ENCODE peak calls at places on chromosomes 1 and 21, in six cellular contexts. One of them, this sample, is unnamed.

GRCh38 chr1:48228156-48228555 is 5.6 kb downstream of the SLC5A9 start:
- DNase-seq in IMR-90: no peak
- DNase-seq in mesenchymal stem cell: no peak
- DNase-seq in H9: peak
- DNase-seq in trophoblast cell: no peak
- DNase-seq in H1: peak
- DNase-seq in this sample: no peak

GRCh38 chr1:213987422-213987875 is 324 bp upstream of the PROX1 start:
- DNase-seq in IMR-90: no peak
- DNase-seq in mesenchymal stem cell: no peak
- DNase-seq in H9: no peak
- DNase-seq in trophoblast cell: peak
- DNase-seq in H1: no peak
- DNase-seq in this sample: no peak

GRCh38 chr1:243316366-243316989 is 60.6 kb downstream of the SDCCAG8 start:
- DNase-seq in IMR-90: no peak
- DNase-seq in mesenchymal stem cell: no peak
- DNase-seq in H9: peak
- DNase-seq in trophoblast cell: no peak
- DNase-seq in H1: peak
- DNase-seq in this sample: peak

GRCh38 chr1:30756545-30757195 is 904 bp downstream of the LAPTM5 start:
- DNase-seq in IMR-90: peak
- DNase-seq in mesenchymal stem cell: peak
- DNase-seq in H9: no peak
- DNase-seq in trophoblast cell: peak
- DNase-seq in H1: no peak
- DNase-seq in this sample: no peak

GRCh38 chr1:3984586-3984985 is 84.5 kb upstream of the C1orf174 start:
- DNase-seq in IMR-90: no peak
- DNase-seq in mesenchymal stem cell: no peak
- DNase-seq in H9: no peak
- DNase-seq in trophoblast cell: no peak
- DNase-seq in H1: no peak
- DNase-seq in this sample: no peak

GRCh38 chr1:115505157-115505571 is 136.6 kb upstream of the VANGL1 start:
- DNase-seq in IMR-90: peak
- DNase-seq in mesenchymal stem cell: no peak
- DNase-seq in H9: no peak
- DNase-seq in trophoblast cell: no peak
- DNase-seq in H1: no peak
- DNase-seq in this sample: no peak

GRCh38 chr1:223153177-223154119 is 10.4 kb upstream of the TLR5 start:
- DNase-seq in IMR-90: peak
- DNase-seq in mesenchymal stem cell: peak
- DNase-seq in H9: no peak
- DNase-seq in trophoblast cell: no peak
- DNase-seq in H1: no peak
- DNase-seq in this sample: no peak

GRCh38 chr1:228081144-228081543 is 1.4 kb upstream of the ARF1 start:
- DNase-seq in IMR-90: no peak
- DNase-seq in mesenchymal stem cell: no peak
- DNase-seq in H9: no peak
- DNase-seq in trophoblast cell: no peak
- DNase-seq in H1: no peak
- DNase-seq in this sample: no peak

GRCh38 chr1:23995431-23995837 is 15.3 kb upstream of the SRSF10 start:
- DNase-seq in IMR-90: peak
- DNase-seq in mesenchymal stem cell: no peak
- DNase-seq in H9: no peak
- DNase-seq in trophoblast cell: no peak
- DNase-seq in H1: no peak
- DNase-seq in this sample: no peak

GRCh38 chr1:3678361-3679097 is 26.2 kb downstream of the TP73 start:
- DNase-seq in IMR-90: no peak
- DNase-seq in mesenchymal stem cell: no peak
- DNase-seq in H9: peak
- DNase-seq in trophoblast cell: no peak
- DNase-seq in H1: no peak
- DNase-seq in this sample: no peak

GRCh38 chr1:40532844-40533424 is 1.5 kb downstream of the ZNF684 start:
- DNase-seq in IMR-90: peak
- DNase-seq in mesenchymal stem cell: peak
- DNase-seq in H9: no peak
- DNase-seq in trophoblast cell: peak
- DNase-seq in H1: no peak
- DNase-seq in this sample: peak

GRCh38 chr21:44415073-44416025 is 40.0 kb upstream of the LRRC3 start:
- DNase-seq in IMR-90: no peak
- DNase-seq in mesenchymal stem cell: no peak
- DNase-seq in H9: peak
- DNase-seq in trophoblast cell: no peak
- DNase-seq in H1: no peak
- DNase-seq in this sample: no peak

DNA sequence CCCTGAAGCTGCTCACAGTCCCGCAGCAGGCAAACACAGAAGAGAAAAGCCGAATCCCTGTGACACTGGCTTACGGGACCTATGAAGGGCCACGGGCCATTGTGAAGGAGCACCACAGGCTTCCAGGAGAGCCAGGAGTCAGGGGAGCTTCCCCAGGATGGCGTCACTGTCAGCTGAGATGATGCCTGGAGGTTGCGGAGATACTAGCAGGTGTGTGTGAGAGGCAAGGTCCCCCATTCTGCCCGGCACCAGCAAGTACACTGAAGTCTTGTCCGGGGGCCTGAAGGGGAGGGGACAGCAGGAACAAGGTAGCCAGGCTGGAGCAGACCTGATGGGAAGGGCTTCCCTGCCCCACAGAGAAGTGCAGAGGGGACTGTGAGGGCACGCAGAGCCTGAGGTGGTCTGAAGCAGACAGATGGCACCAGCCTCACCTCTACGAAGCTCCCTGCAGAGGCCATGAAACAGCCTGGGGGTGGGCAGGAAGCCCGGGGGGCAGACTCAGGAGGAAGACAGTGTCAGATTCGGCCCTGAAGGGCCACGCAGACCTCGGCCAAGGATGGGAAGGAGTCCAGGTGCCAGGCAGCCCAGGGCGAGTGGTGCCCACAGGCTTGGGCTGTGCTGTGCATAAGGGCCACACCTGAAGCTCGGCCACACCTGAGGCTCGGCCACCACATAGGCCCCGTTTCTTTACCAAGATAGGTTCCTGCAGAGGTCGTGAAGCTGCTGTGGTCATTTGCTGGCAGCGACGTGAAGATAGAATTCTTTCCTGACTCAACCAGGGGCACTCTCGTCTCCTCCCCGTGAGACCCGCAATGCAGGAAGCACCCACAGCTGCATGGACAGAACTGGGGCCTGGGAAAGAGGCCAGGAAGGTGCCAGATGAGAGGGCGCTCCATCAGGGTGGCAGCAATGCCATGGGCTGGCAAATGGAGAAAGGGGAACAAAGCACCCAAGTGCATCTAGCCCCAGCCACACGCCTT is 10.1 kb downstream of the TCP10L start:
- DNase-seq in IMR-90: no peak
- DNase-seq in mesenchymal stem cell: no peak
- DNase-seq in H9: no peak
- DNase-seq in trophoblast cell: no peak
- DNase-seq in H1: no peak
- DNase-seq in this sample: no peak
- H4K91ac ChIP-seq in IMR-90: no peak
- H4K91ac ChIP-seq in mesenchymal stem cell: no peak
- H4K91ac ChIP-seq in H9: no peak
- H4K91ac ChIP-seq in trophoblast cell: no peak
- H4K91ac ChIP-seq in H1: no peak
- H4K91ac ChIP-seq in this sample: no peak

GRCh38 chr1:36149973-36150295 is 648 bp upstream of the TRAPPC3 start:
- DNase-seq in IMR-90: no peak
- DNase-seq in mesenchymal stem cell: no peak
- DNase-seq in H9: no peak
- DNase-seq in trophoblast cell: no peak
- DNase-seq in H1: no peak
- DNase-seq in this sample: no peak

GRCh38 chr1:36151845-36152203 is 2.5 kb upstream of the TRAPPC3 start:
- DNase-seq in IMR-90: no peak
- DNase-seq in mesenchymal stem cell: no peak
- DNase-seq in H9: no peak
- DNase-seq in trophoblast cell: no peak
- DNase-seq in H1: no peak
- DNase-seq in this sample: no peak

GRCh38 chr1:36151133-36151844 is 2.0 kb upstream of the TRAPPC3 start:
- DNase-seq in IMR-90: no peak
- DNase-seq in mesenchymal stem cell: no peak
- DNase-seq in H9: no peak
- DNase-seq in trophoblast cell: no peak
- DNase-seq in H1: no peak
- DNase-seq in this sample: no peak

GRCh38 chr1:36149237-36149972 is at the start of gene TRAPPC3:
- DNase-seq in IMR-90: peak
- DNase-seq in mesenchymal stem cell: peak
- DNase-seq in H9: peak
- DNase-seq in trophoblast cell: peak
- DNase-seq in H1: peak
- DNase-seq in this sample: peak

DNA sequence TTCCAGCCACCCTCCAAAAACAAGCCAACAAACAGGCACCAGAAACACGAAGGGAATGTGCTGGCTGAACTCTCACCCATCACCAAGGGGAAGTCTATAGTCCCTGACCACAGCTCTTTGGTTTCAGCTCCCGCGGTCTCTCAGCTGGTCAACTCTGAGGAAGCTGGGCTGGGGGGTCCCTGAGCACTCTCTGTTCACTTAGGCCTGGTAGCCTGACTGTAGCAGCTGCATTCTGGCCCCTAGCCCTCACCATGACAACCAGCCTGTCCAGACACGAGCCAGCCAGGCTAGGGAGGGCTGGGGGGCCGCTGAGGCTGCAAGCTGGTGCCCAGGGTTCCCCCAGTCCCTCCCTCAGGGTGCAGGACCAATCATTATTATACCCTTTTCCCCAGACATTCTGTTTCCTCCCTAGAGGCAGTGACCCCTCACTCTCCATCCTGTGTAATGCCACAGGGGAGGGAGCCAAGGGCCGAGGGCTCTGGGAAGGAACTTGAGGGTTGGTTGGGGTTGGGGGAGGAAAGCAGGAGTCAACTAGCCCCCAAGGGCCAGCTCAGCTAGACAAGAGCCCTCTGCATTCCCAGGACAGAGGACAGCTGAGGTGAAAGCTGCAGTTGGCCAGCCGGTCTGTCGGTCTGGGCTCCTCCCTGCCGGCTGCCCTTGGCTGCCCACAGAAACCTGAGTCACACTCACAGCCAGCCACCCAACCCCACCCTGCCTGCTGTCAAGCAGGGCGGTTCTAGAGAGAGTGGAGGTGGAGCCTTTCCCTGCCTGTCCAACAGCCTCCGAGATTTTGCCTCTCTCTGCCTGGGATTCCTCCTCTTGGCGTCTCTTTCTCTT is 1.2 kb upstream of the TRAPPC3 start:
- DNase-seq in IMR-90: peak
- DNase-seq in mesenchymal stem cell: peak
- DNase-seq in H9: peak
- DNase-seq in trophoblast cell: peak
- DNase-seq in H1: no peak
- DNase-seq in this sample: peak
- H3K4me2 ChIP-seq in IMR-90: peak
- H3K4me2 ChIP-seq in mesenchymal stem cell: peak
- H3K4me2 ChIP-seq in H9: peak
- H3K4me2 ChIP-seq in trophoblast cell: peak
- H3K4me2 ChIP-seq in H1: peak
- H3K4me2 ChIP-seq in this sample: peak

DNA sequence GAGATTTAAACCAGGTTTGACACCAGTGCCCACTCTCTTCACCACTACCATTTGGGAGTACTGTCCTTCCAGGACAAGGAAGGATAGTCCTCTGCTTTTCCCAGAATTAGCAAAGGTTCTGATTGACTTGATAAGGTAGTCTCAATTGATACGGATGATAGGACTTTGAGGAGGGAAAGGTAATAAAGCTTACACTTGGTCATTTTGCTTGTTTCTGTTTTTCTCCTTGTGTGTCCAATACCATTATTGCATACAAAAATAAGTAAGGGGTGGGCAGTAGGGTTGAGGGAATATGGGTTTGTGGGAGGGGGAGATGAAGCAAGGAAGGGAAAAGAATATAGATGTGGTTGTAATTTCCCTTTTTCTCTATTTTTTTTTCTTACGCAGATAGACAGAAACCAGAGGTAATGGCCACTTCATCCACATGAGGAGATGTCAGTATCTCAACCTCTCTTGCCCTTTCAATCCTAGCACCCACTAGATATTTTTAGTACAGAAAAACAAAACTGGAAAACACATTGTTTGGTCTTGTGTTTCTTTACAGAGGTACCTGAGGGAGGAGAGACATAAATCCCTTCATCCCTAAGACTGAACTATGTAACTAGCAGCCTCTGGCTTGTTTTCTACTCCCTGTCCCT is 2.6 kb downstream of the C1orf56 start:
- DNase-seq in IMR-90: no peak
- DNase-seq in mesenchymal stem cell: no peak
- DNase-seq in H9: no peak
- DNase-seq in trophoblast cell: no peak
- DNase-seq in H1: no peak
- DNase-seq in this sample: no peak
- H4K91ac ChIP-seq in IMR-90: no peak
- H4K91ac ChIP-seq in mesenchymal stem cell: no peak
- H4K91ac ChIP-seq in H9: no peak
- H4K91ac ChIP-seq in trophoblast cell: no peak
- H4K91ac ChIP-seq in H1: no peak
- H4K91ac ChIP-seq in this sample: no peak

GRCh38 chr21:42973309-42973990 is 912 bp upstream of the PKNOX1 start:
- DNase-seq in IMR-90: no peak
- DNase-seq in mesenchymal stem cell: no peak
- DNase-seq in H9: peak
- DNase-seq in trophoblast cell: no peak
- DNase-seq in H1: no peak
- DNase-seq in this sample: no peak

GRCh38 chr21:42973991-42974831 is at the start of gene PKNOX1:
- DNase-seq in IMR-90: peak
- DNase-seq in mesenchymal stem cell: peak
- DNase-seq in H9: peak
- DNase-seq in trophoblast cell: peak
- DNase-seq in H1: peak
- DNase-seq in this sample: peak

GRCh38 chr21:42969193-42969600 is 5.2 kb upstream of the PKNOX1 start:
- DNase-seq in IMR-90: no peak
- DNase-seq in mesenchymal stem cell: no peak
- DNase-seq in H9: no peak
- DNase-seq in trophoblast cell: peak
- DNase-seq in H1: no peak
- DNase-seq in this sample: no peak

GRCh38 chr21:42971897-42972275 is 2.5 kb upstream of the PKNOX1 start:
- DNase-seq in IMR-90: no peak
- DNase-seq in mesenchymal stem cell: no peak
- DNase-seq in H9: peak
- DNase-seq in trophoblast cell: no peak
- DNase-seq in H1: no peak
- DNase-seq in this sample: no peak

GRCh38 chr21:42970946-42971653 is 3.3 kb upstream of the PKNOX1 start:
- DNase-seq in IMR-90: no peak
- DNase-seq in mesenchymal stem cell: no peak
- DNase-seq in H9: peak
- DNase-seq in trophoblast cell: no peak
- DNase-seq in H1: no peak
- DNase-seq in this sample: no peak
- H3K4me2 ChIP-seq in IMR-90: no peak
- H3K4me2 ChIP-seq in mesenchymal stem cell: no peak
- H3K4me2 ChIP-seq in H9: no peak
- H3K4me2 ChIP-seq in trophoblast cell: no peak
- H3K4me2 ChIP-seq in H1: no peak
- H3K4me2 ChIP-seq in this sample: no peak

GRCh38 chr1:207418336-207418735 is 35.8 kb upstream of the CR2 start:
- DNase-seq in IMR-90: no peak
- DNase-seq in mesenchymal stem cell: no peak
- DNase-seq in H9: no peak
- DNase-seq in trophoblast cell: no peak
- DNase-seq in H1: no peak
- DNase-seq in this sample: no peak
- H4K91ac ChIP-seq in IMR-90: no peak
- H4K91ac ChIP-seq in mesenchymal stem cell: no peak
- H4K91ac ChIP-seq in H9: no peak
- H4K91ac ChIP-seq in trophoblast cell: no peak
- H4K91ac ChIP-seq in H1: no peak
- H4K91ac ChIP-seq in this sample: no peak

This sample was measured in neuronal stem cell.